ENCODE peak calls at places on chromosomes 13 and 19, in five cellular contexts. P is mucosa of descending colon; Q is activated CD4-positive, CD25-positive, alpha-beta regulatory T cell treated with anti-CD3 and anti-CD28 coated beads, Interleukin-2, amount 50 U/mL, for 16 hours; E is LoVo; M is cortex of kidney. K is an unnamed sample.

GRCh38 chr19:12294308-12295158 is at the start of gene ZNF44:
- DNase-seq in P (peak; percentile 100), Q (peak; percentile 90), E (peak; percentile 95), M (no peak), K (peak; percentile 95)

GRCh38 chr19:39195755-39196154 is 1.0 kb upstream of the NCCRP1 start:
- DNase-seq in P (no peak), Q (no peak), E (no peak), M (no peak), K (peak; percentile 59)

GRCh38 chr13:79483302-79483701 is 2.3 kb downstream of the NDFIP2 start:
- DNase-seq in P (no peak), Q (no peak), E (no peak), M (no peak), K (no peak)

GRCh38 chr19:2507109-2507508 is 31.2 kb downstream of the GADD45B start:
- DNase-seq in P (peak; percentile 72), Q (no peak), E (peak; percentile 49), M (no peak), K (peak; percentile 77)

GRCh38 chr13:59094149-59094548 is 1069.6 kb downstream of the DIAPH3 start:
- DNase-seq in P (no peak), Q (no peak), E (no peak), M (no peak), K (no peak)

GRCh38 chr19:46863818-46864629 is 3.2 kb downstream of the ARHGAP35 start:
- DNase-seq in P (no peak), Q (no peak), E (no peak), M (no peak), K (peak; percentile 50)

GRCh38 chr13:29572575-29572974 is 22.9 kb downstream of the SLC7A1 start:
- DNase-seq in P (peak; percentile 79), Q (no peak), E (no peak), M (no peak), K (peak; percentile 81)

GRCh38 chr19:46571495-46571894 is 29.6 kb upstream of the CALM3 start:
- DNase-seq in P (no peak), Q (no peak), E (peak; percentile 47), M (no peak), K (peak; percentile 82)

GRCh38 chr19:17989425-17990094 is 18.4 kb upstream of the ARRDC2 start:
- DNase-seq in P (no peak), Q (no peak), E (no peak), M (no peak), K (no peak)

GRCh38 chr19:39356647-39357046 is 14.4 kb downstream of the SAMD4B start:
- DNase-seq in P (no peak), Q (no peak), E (no peak), M (no peak), K (no peak)

GRCh38 chr13:79354285-79354684 is 51.8 kb downstream of the RBM26 start:
- DNase-seq in P (no peak), Q (no peak), E (no peak), M (no peak), K (no peak)

GRCh38 chr13:28558567-28558966 is 63.6 kb upstream of the FLT1 start:
- DNase-seq in P (no peak), Q (no peak), E (no peak), M (no peak), K (no peak)

GRCh38 chr19:30374791-30375650 is 2.8 kb downstream of the ZNF536 start:
- DNase-seq in P (no peak), Q (no peak), E (no peak), M (no peak), K (no peak)